ENCODE peak calls at places on chromosomes 16 and 17, in six cellular contexts. V is adrenal gland, U is dorsolateral prefrontal cortex, A is GM23338, N is uterus, H is Peyer's patch. Y is an unnamed sample.

GRCh38 chr17:15510361-15510760 is 42.9 kb upstream of the CDRT4 start:
- DNase-seq in H (no peak), N (no peak), A (no peak), V (peak; percentile 51), U (no peak), Y (no peak)

GRCh38 chr16:72769876-72770275 is 278.1 kb downstream of the ZFHX3 start:
- DNase-seq in N (no peak), A (no peak), H (no peak), V (no peak), U (no peak), Y (no peak)

GRCh38 chr17:27607692-27608091 is 23.3 kb upstream of the LGALS9 start:
- DNase-seq in N (no peak), H (no peak), V (no peak), A (no peak), U (no peak), Y (no peak)

GRCh38 chr17:16511515-16511914 is 19.5 kb upstream of the LRRC75A start:
- DNase-seq in V (no peak), U (no peak), H (no peak), A (no peak), N (no peak), Y (no peak)

GRCh38 chr17:33204701-33205100 is 88.4 kb downstream of the ASIC2 start:
- DNase-seq in U (no peak), A (no peak), H (no peak), N (no peak), V (no peak), Y (peak; percentile 23)

GRCh38 chr16:2033057-2033911 is 6.6 kb downstream of the NHERF2 start:
- DNase-seq in H (no peak), N (peak; percentile 71), A (no peak), U (peak; percentile 93), V (peak; percentile 70), Y (peak; percentile 79)

GRCh38 chr17:48225725-48226567 is 118.4 kb downstream of the SNX11 start:
- DNase-seq in N (no peak), A (no peak), V (no peak), H (no peak), U (no peak), Y (no peak)

GRCh38 chr16:73848993-73849392 is 447.6 kb upstream of the PSMD7 start:
- DNase-seq in N (no peak), A (no peak), V (no peak), U (no peak), H (peak; percentile 83), Y (no peak)

GRCh38 chr16:1964046-1964505 is 550 bp downstream of the RPS2 start:
- DNase-seq in A (no peak), N (no peak), V (peak; percentile 63), U (no peak), H (peak; percentile 67), Y (no peak)

GRCh38 chr17:48616719-48617514 is 1.8 kb upstream of the HOXB8 start:
- DNase-seq in V (no peak), U (no peak), A (no peak), H (no peak), N (no peak), Y (no peak)

GRCh38 chr17:79681101-79681621 is 49.6 kb upstream of the ENPP7 start:
- DNase-seq in V (no peak), A (no peak), H (no peak), N (no peak), U (no peak), Y (no peak)

GRCh38 chr17:31811021-31811565 is 48.0 kb downstream of the COPRS start:
- DNase-seq in N (no peak), U (no peak), V (no peak), H (no peak), A (no peak), Y (no peak)

GRCh38 chr16:74607310-74607966 is 524 bp upstream of the GLG1 start:
- DNase-seq in V (no peak), A (no peak), U (no peak), H (no peak), N (no peak), Y (no peak)

GRCh38 chr16:57289391-57290257 is 5.2 kb upstream of the PLLP start:
- DNase-seq in N (no peak), V (no peak), H (no peak), A (no peak), U (no peak), Y (no peak)

GRCh38 chr16:52727878-52728277 is 180.9 kb upstream of the TOX3 start:
- DNase-seq in U (no peak), A (no peak), V (no peak), H (no peak), N (no peak), Y (no peak)

GRCh38 chr16:52729731-52730130 is 182.8 kb upstream of the TOX3 start:
- DNase-seq in U (no peak), H (no peak), A (peak; percentile 14), N (no peak), V (no peak), Y (no peak)

GRCh38 chr16:52725461-52725860 is 178.5 kb upstream of the TOX3 start:
- DNase-seq in U (no peak), N (no peak), A (no peak), H (no peak), V (no peak), Y (no peak)

DNA sequence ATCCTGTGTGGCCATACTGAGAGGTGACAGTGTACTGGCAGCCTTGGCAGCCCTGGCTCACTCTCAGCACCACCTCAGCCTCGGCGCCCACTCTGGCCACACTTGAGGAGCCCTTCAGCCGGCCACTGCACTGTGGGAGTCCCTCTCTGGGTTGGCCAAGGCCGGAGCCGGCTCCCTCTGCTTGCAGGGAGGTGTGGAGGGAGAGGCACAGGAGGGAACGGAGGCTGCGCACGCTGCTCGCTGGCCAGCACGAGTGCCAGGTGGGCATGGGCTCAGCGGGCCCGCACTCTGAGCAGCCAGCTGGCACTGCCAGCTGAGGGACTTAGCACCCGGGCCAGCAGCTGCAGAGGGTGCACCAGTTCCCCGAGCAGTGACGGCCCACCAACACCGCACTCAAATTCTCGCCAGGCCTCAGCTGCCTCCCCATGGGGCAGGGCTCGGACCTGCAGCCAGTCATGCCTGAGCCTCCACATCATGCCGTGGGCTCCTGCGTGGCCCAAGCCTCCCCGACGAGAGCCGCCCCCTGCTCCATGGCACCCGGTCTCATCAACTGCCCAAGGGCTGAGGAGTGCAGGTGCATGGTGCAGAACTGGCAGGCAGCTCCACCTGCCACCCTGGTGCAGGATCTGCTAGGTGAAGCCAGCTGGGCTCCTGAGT is 184.4 kb upstream of the TOX3 start:
- DNase-seq in N (no peak), H (no peak), V (no peak), A (no peak), U (no peak), Y (no peak)
- H3K4me3 ChIP-seq in N (no peak overlapping the region), H (no peak overlapping the region), V (no peak overlapping the region), A (no peak overlapping the region), U (no peak overlapping the region), Y (no peak overlapping the region)

GRCh38 chr17:35344262-35344661 is 29.2 kb downstream of the SLFN11 start:
- DNase-seq in A (no peak), V (no peak), N (no peak), H (no peak), U (no peak), Y (no peak)

GRCh38 chr17:35342207-35342744 is 31.1 kb downstream of the SLFN11 start:
- DNase-seq in N (no peak), H (no peak), U (no peak), A (no peak), V (no peak), Y (no peak)

GRCh38 chr17:35345445-35345925 is 27.9 kb downstream of the SLFN11 start:
- DNase-seq in U (no peak), A (peak; percentile 23), H (no peak), V (no peak), N (no peak), Y (no peak)

GRCh38 chr17:35350493-35350892 is 22.9 kb downstream of the SLFN11 start:
- DNase-seq in H (no peak), U (no peak), V (no peak), N (no peak), A (no peak), Y (no peak)

DNA sequence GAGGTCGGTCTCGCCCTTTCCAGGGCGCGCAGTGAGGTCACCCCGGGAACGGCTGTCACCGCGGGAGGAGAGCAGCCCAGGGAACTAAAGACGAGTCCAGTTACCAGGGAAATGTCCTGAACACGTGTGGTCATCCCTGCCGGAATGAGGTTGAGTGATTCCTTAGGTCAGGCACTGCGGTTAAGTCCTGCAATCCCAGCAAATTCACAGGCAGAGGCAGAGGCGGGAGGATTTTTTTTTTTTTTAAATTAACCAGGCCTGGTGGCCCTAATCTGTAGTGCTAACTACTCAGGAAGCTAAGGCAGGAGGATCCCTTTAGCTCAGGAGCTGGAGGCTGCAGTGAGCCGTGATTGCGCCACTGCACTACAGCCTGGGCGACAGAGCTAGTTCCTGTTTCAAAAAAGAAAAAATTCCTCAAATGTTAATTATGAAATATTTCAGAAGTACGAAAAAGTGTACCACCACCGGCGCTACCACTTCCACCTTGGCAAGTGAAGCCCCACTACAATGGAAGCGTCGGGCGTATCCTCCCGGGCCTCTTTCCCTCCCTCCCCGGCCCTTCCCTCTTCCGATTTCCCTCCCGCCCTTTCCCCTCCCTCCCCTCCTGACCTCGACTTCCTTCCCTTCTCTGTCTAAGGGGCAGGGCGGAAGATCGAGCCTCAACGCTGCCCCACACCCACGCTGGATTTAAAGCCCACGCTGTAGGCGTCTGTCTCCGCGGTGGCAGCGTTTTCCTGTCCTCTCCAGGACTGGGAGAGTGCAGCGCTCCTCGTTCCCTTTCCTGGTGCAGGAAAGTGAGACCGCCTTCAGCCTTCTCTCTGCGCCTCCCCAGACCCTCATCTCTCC is 27.3 kb downstream of the SLFN11 start:
- DNase-seq in U (no peak), V (peak; percentile 73), A (peak; percentile 72), N (peak; percentile 69), H (peak; percentile 77), Y (peak; percentile 82)
- TF ChIP-seq CTCF in U (no peak), V (no peak), A (no peak), N (no peak), H (no peak), Y (peak; percentile 17)

DNA sequence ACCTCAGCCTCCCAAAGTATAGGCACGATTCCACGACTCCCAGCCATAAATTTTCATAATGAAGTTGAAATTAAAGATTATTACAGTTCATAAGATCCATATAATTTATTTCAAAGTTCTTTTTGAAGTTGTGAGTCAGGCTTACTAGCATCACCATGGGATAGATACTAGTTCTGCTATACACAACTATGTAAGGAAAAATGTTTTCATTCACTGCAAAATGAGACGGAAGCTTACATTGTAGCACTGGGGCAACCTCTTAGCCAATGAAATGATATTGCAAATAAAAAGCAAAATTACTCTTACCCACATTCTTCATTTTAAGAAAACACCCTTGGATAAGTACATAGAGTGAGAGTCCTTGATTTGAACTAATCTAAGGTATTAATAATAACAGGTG is 18.8 kb upstream of the MARCHF10 start:
- DNase-seq in H (no peak), N (no peak), A (no peak), V (no peak), U (no peak), Y (no peak)
- H3K27ac ChIP-seq in H (no peak overlapping the region), N (no peak overlapping the region), A (no peak overlapping the region), V (no peak overlapping the region), U (no peak overlapping the region), Y (no peak overlapping the region)

DNA sequence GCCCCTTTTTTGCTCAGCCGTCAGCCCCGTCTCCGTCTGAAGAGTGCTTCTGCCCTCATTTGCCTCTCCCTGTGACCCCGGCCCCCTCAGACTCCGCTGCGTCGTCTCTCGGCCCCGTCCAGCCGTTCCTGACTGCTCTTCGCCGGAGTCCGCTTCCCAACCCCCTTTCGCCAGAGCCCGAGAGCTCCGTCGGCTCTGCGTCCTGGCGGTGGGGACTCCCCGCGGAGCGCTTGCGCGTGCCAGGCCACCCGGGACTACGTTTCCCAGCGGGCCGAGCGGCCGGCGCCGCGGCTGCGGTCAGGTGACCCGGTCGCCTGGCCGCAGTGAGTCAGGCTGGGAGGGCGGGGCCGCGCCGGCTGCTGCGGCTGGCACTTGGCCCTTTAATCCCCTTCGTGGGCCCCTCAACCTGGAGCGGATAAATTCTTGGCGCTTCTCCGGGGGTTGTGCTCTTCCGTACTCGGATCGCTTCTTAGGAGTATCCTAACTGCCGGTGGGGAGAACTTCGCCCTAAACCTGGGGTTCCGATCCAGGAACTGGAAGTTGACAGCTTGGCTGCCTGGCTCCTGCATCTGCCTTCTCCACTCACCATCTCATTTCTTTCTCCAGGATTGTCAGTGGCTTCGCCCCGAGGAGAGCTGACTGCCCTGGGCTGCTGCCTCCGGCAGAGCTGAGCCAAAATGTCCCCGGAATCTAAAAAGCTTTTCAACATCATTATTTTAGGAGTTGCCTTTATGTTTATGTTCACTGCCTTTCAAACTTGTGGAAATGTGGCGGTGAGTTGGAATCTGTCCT is at the start of gene MFSD11:
- DNase-seq in U (peak; percentile 93), N (peak; percentile 89), H (peak; percentile 96), A (peak; percentile 96), V (peak; percentile 91), Y (peak; percentile 91)
- H3K4me3 ChIP-seq in U (peak within 1 kb of the TSS; percentile 97), N (peak within 1 kb of the TSS; percentile 96), H (peak within 1 kb of the TSS; percentile 89), A (peak within 1 kb of the TSS; percentile 97), V (peak within 1 kb of the TSS; percentile 97), Y (peak within 1 kb of the TSS; percentile 96)

Y was measured in right atrium auricular region.